ENCODE peak calls at places on chromosomes 13 and 19, in ten cellular contexts. Q is NCI-H1092; R is stimulated activated CD4-positive, alpha-beta T cell treated with anti-CD3 and anti-CD28 coated beads, Interleukin-2, amount 100 ng/mL, for 48 hours; V is kidney epithelial cell; T is suprapubic skin; Y is Panc1; J is activated CD4-positive, alpha-beta T cell treated with anti-CD3 and anti-CD28 coated beads, Interleukin-2, amount 50 U/mL, for 1 hour; P is pancreas; D is amniotic epithelial cell; N is RPMI7951. Z is an unnamed sample.

GRCh38 chr19:45424191-45425058 is 708 bp upstream of the ERCC1 start:
- DNase-seq in Q (no peak), R (peak; percentile 36), V (peak; percentile 90), T (no peak), Y (no peak), J (no peak), P (peak; percentile 68), D (peak; percentile 96), N (peak; percentile 97), Z (peak; percentile 92)

GRCh38 chr19:14114854-14115253 is 2.7 kb downstream of the PRKACA start:
- DNase-seq in Q (no peak), R (peak; percentile 49), V (no peak), T (no peak), Y (no peak), J (peak; percentile 48), P (peak; percentile 58), D (no peak), N (no peak), Z (no peak)

GRCh38 chr13:40662866-40663265 is 3.6 kb downstream of the FOXO1 start:
- DNase-seq in Q (no peak), R (no peak), V (no peak), T (no peak), Y (no peak), J (no peak), P (no peak), D (no peak), N (no peak), Z (no peak)

GRCh38 chr19:33532859-33533455 is 11.4 kb upstream of the PEPD start:
- DNase-seq in Q (no peak), R (no peak), V (no peak), T (no peak), Y (no peak), J (no peak), P (no peak), D (no peak), N (no peak), Z (no peak)

GRCh38 chr13:111958612-111959395 is 108.1 kb upstream of the SOX1 start:
- DNase-seq in Q (no peak), R (no peak), V (no peak), T (peak; percentile 35), Y (no peak), J (no peak), P (no peak), D (no peak), N (no peak), Z (peak; percentile 14)

GRCh38 chr19:13094285-13094595 is 8.4 kb downstream of the LYL1 start:
- DNase-seq in Q (peak; percentile 26), R (no peak), V (no peak), T (no peak), Y (no peak), J (no peak), P (no peak), D (no peak), N (no peak), Z (no peak)

GRCh38 chr19:5333581-5334365 is 6.8 kb downstream of the PTPRS start:
- DNase-seq in Q (no peak), R (no peak), V (no peak), T (no peak), Y (no peak), J (no peak), P (no peak), D (no peak), N (no peak), Z (no peak)

GRCh38 chr19:17755977-17756670 is 4.8 kb downstream of the FCHO1 start:
- DNase-seq in Q (peak; percentile 77), R (no peak), V (no peak), T (no peak), Y (no peak), J (peak; percentile 43), P (peak; percentile 44), D (peak; percentile 82), N (peak; percentile 43), Z (no peak)

GRCh38 chr19:43773725-43774102 is 7.1 kb downstream of the KCNN4 start:
- DNase-seq in Q (no peak), R (no peak), V (no peak), T (no peak), Y (no peak), J (no peak), P (no peak), D (no peak), N (no peak), Z (no peak)

GRCh38 chr19:19137556-19138109 is 645 bp downstream of the TMEM161A start:
- DNase-seq in Q (no peak), R (no peak), V (no peak), T (no peak), Y (no peak), J (no peak), P (peak; percentile 22), D (no peak), N (no peak), Z (no peak)

GRCh38 chr19:32458500-32459123 is 53.0 kb downstream of the DPY19L3 start:
- DNase-seq in Q (no peak), R (no peak), V (no peak), T (no peak), Y (no peak), J (no peak), P (no peak), D (peak; percentile 24), N (no peak), Z (no peak)

GRCh38 chr19:55305491-55305890 is 19.6 kb downstream of the TMEM150B start:
- DNase-seq in Q (peak; percentile 11), R (peak; percentile 55), V (no peak), T (no peak), Y (no peak), J (peak; percentile 57), P (no peak), D (peak; percentile 27), N (peak; percentile 32), Z (no peak)

GRCh38 chr13:59687028-59687427 is 476.7 kb downstream of the DIAPH3 start:
- DNase-seq in Q (no peak), R (no peak), V (no peak), T (no peak), Y (no peak), J (no peak), P (no peak), D (peak; percentile 14), N (no peak), Z (no peak)

GRCh38 chr19:47697863-47698609 is 15.2 kb upstream of the EHD2 start:
- DNase-seq in Q (no peak), R (peak; percentile 53), V (peak; percentile 23), T (peak; percentile 90), Y (peak; percentile 67), J (peak; percentile 53), P (peak; percentile 75), D (peak; percentile 75), N (peak; percentile 76), Z (no peak)

GRCh38 chr13:100473493-100474044 is 115.0 kb downstream of the GGACT start:
- DNase-seq in Q (no peak), R (no peak), V (no peak), T (no peak), Y (no peak), J (no peak), P (no peak), D (no peak), N (no peak), Z (no peak)

GRCh38 chr13:31223640-31224039 is 23.9 kb downstream of the B3GLCT start:
- DNase-seq in Q (no peak), R (no peak), V (no peak), T (no peak), Y (no peak), J (no peak), P (no peak), D (no peak), N (no peak), Z (no peak)

GRCh38 chr19:21149877-21150276 is 8.0 kb downstream of the ZNF431 start:
- DNase-seq in Q (no peak), R (no peak), V (no peak), T (no peak), Y (no peak), J (no peak), P (no peak), D (no peak), N (no peak), Z (no peak)

GRCh38 chr19:5290336-5291262 is 50.0 kb downstream of the PTPRS start:
- DNase-seq in Q (no peak), R (no peak), V (no peak), T (no peak), Y (no peak), J (no peak), P (no peak), D (no peak), N (no peak), Z (no peak)

GRCh38 chr19:411723-412355 is 2.9 kb upstream of the C2CD4C start:
- DNase-seq in Q (no peak), R (no peak), V (no peak), T (peak; percentile 69), Y (no peak), J (no peak), P (no peak), D (no peak), N (no peak), Z (no peak)

GRCh38 chr13:97116754-97117153 is 105.4 kb upstream of the MBNL2 start:
- DNase-seq in Q (no peak), R (no peak), V (no peak), T (no peak), Y (no peak), J (no peak), P (no peak), D (peak; percentile 66), N (peak; percentile 48), Z (no peak)

GRCh38 chr13:30905932-30906383 is at the start of gene MEDAG:
- DNase-seq in Q (no peak), R (no peak), V (no peak), T (peak; percentile 91), Y (no peak), J (no peak), P (peak; percentile 31), D (peak; percentile 83), N (peak; percentile 80), Z (peak; percentile 93)

GRCh38 chr13:113489549-113490495 is 689 bp downstream of the DCUN1D2 start:
- DNase-seq in Q (peak; percentile 31), R (peak; percentile 24), V (no peak), T (no peak), Y (no peak), J (peak; percentile 22), P (no peak), D (peak; percentile 54), N (peak; percentile 37), Z (no peak)

GRCh38 chr19:18785179-18786124 is 5.7 kb downstream of the COMP start:
- DNase-seq in Q (no peak), R (peak; percentile 72), V (no peak), T (peak; percentile 89), Y (no peak), J (peak; percentile 68), P (peak; percentile 81), D (peak; percentile 50), N (peak; percentile 65), Z (no peak)

GRCh38 chr19:50173144-50173543 is 10.1 kb upstream of the IZUMO2 start:
- DNase-seq in Q (no peak), R (no peak), V (no peak), T (no peak), Y (no peak), J (no peak), P (no peak), D (no peak), N (peak; percentile 77), Z (no peak)

GRCh38 chr19:52492991-52493470 is 34.4 kb upstream of the ZNF808 start:
- DNase-seq in Q (no peak), R (no peak), V (no peak), T (no peak), Y (no peak), J (no peak), P (no peak), D (no peak), N (no peak), Z (no peak)

GRCh38 chr19:51417107-51417806 is at the start of gene SIGLEC10:
- DNase-seq in Q (no peak), R (peak; percentile 48), V (no peak), T (no peak), Y (no peak), J (no peak), P (no peak), D (no peak), N (peak; percentile 63), Z (no peak)

GRCh38 chr19:4732680-4733114 is 9.1 kb upstream of the DPP9 start:
- DNase-seq in Q (peak; percentile 60), R (peak; percentile 37), V (no peak), T (no peak), Y (peak; percentile 35), J (peak; percentile 47), P (peak; percentile 47), D (peak; percentile 51), N (peak; percentile 67), Z (no peak)

GRCh38 chr13:110517505-110518149 is 43.9 kb downstream of the RAB20 start:
- DNase-seq in Q (no peak), R (no peak), V (no peak), T (no peak), Y (no peak), J (no peak), P (no peak), D (no peak), N (no peak), Z (peak; percentile 76)

Z was measured in coronary artery.